ENCODE peak calls at places on chromosome 15, in four cellular contexts. H is prostate gland, F is colonic mucosa, G is esophagus squamous epithelium. I is an unnamed sample. For H3K4me1, the result is how much of the 10 kb centered on the place peaks cover.

GRCh38 chr15:101619615-101619865 is 32.6 kb downstream of the TM2D3 start:
- DNase-seq in H (no peak), F (no peak), G (no peak), I (no peak)

GRCh38 chr15:85545185-85545584 is 164.8 kb downstream of the AKAP13 start:
- DNase-seq in H (no peak), F (no peak), G (no peak), I (no peak)

GRCh38 chr15:92901053-92901761 is 1.1 kb downstream of the CHD2 start:
- DNase-seq in H (peak), F (no peak), G (no peak), I (no peak)

GRCh38 chr15:32649336-32649735 is 7.8 kb downstream of the SCG5 start:
- DNase-seq in H (no peak), F (no peak), G (no peak), I (no peak)

GRCh38 chr15:83559310-83559966 is 94.5 kb upstream of the ADAMTSL3 start:
- DNase-seq in H (peak), F (peak), G (no peak), I (no peak)

GRCh38 chr15:70826634-70827033 is 27.3 kb downstream of the LARP6 start:
- DNase-seq in H (no peak), F (peak), G (no peak), I (no peak)

GRCh38 chr15:85754993-85755392 is 39.7 kb downstream of the KLHL25 start:
- DNase-seq in H (peak), F (no peak), G (no peak), I (no peak)

GRCh38 chr15:25391971-25392733 is 46.7 kb downstream of the UBE3A start:
- DNase-seq in H (no peak), F (no peak), G (no peak), I (no peak)

GRCh38 chr15:52050416-52050815 is 31.4 kb downstream of the MAPK6 start:
- DNase-seq in H (no peak), F (no peak), G (no peak), I (no peak)
- H3K4me1 ChIP-seq in H (under half), F (under half), G (under half), I (under half)

GRCh38 chr15:69686626-69687025 is 234.0 kb downstream of the RPLP1 start:
- DNase-seq in H (no peak), F (no peak), G (no peak), I (no peak)
- H3K27ac ChIP-seq in H (no peak), F (no peak), G (no peak), I (no peak)

DNA sequence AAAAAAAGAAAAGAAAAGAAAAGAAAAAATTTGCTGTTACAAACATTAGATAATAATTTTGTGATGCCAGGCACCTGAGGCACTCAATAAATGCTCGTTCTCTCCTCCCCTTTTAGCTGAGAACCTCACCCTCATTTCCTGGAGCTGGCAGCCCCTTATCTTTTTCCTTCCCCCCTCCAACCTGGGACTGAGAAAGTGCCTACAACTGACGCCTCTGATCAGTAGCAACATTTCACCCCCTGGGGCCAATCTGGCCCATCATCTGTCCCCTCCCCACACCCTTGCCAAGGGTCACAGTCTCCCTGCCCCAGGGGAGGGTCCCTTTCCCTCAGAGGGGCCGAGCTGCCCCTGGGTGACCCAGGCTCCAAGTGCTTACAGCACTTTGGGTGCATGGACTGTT is 12.6 kb upstream of the RNU6-1 start:
- DNase-seq in H (no peak), F (no peak), G (no peak), I (no peak)
- H3K4me3 ChIP-seq in H (no peak), F (no peak), G (no peak), I (no peak)

DNA sequence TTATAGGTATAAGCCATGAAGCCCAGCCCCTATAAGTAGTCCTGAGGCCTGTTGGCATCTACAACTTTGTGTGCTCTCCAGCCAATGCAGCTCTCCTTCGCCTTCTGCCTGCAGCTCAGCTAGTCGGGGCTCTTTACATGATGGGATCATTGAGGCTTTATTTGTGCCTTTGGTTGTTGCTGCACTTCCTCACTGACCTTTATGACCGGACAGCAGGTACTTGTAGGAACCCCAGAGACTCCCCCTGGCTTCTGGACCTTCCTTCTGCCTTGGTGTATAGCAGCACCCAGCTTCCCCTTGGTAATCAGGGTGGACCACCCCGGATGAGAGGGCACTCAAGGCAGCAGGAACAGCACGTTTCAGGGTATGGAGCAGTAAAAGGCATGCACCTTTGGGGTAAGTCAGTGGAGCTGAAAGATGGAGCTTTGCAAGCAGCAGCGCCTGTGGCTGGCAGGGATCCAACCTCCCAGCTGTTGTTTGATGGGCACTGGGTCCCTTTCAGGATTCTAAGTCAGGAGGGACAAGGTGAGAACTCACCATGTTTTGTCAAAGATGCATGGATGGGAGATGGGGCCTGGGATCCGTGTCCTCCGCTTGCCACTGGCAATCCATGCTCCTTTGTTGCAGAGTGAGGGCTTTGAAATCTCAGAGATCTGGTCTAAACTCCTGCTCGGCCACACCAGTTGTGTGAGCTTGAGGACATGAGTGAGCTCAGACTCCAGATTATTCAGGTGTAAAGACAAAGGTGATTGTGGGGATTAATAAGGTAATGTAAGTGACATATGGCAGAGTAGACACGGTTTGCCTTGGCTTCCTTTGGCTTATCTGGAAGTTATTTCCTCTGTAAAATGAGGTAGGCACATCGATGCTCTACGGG is 65.1 kb upstream of the KLF13 start:
- DNase-seq in H (no peak), F (peak), G (no peak), I (no peak)
- H3K4me1 ChIP-seq in H (under half), F (under half), G (under half), I (under half)

DNA sequence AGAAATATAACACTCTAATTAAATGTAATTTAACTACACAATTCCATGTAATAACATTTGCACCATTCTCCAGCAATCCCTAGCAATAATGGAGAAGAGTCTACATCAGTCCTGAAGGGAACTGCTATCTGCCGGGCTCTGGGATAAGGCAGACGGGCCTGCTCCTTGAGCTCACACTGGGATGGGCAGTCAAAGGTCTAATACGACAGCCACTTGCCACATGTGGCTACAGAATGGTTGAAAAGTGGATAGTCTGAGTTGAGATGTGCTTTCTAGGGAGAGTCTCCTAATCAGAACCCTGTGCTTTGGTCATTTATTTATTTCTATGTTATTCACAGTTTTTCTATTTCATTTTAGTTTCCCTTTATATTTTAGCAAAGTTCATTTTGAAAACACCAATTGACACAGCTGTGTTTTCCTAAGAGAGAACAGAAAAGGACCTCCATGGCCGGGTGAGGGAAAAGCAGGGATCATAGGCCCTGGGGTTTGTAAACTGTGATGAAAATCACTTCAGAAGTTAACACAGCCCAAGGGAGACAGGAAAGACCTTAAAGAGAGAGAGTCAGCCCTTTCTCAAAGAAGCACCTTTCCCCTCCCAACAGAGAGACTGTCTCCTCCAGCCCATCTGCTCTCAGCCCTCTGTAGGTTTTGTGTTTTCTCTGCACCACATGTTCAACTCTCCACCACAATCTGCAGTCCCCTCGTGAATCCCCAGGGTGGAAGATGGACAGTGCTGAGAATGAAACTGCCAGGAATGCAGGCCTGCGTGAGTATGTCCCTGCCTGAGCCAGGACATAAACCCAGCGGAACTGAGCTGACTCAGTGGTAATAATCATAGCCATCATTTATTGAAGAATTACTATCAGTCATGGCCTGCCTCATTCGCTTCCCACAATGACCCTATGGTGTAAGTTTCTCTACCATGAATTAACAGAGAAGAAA is 11.6 kb downstream of the FSIP1 start:
- DNase-seq in H (no peak), F (no peak), G (no peak), I (no peak)
- H3K27ac ChIP-seq in H (no peak), F (peak), G (peak), I (peak)

I was measured in lower lobe of right lung.